ENCODE peak calls at places on chromosomes 7 and 10, in six cellular contexts. O is dorsolateral prefrontal cortex, S is PC-3, T is H1, N is aorta, H is fibroblast of lung. R is an unnamed sample.

GRCh38 chr7:21526007-21526406 is 16.8 kb upstream of the DNAH11 start:
- DNase-seq in T (no peak), H (peak), S (peak), N (no peak), O (no peak), R (no peak)

GRCh38 chr10:78199019-78199418 is 165.4 kb downstream of the RPS24 start:
- DNase-seq in N (no peak), O (no peak), S (no peak), H (no peak), T (no peak), R (no peak)

GRCh38 chr10:119371704-119372663 is 164.6 kb downstream of the GRK5 start:
- DNase-seq in O (no peak), T (no peak), H (no peak), S (no peak), N (no peak), R (no peak)

GRCh38 chr7:73974948-73975926 is 52.7 kb upstream of the ELN start:
- DNase-seq in N (peak), T (no peak), O (peak), H (no peak), S (no peak), R (no peak)

GRCh38 chr7:116886550-116887156 is 24.3 kb downstream of the CAPZA2 start:
- DNase-seq in O (no peak), N (no peak), S (no peak), T (no peak), H (no peak), R (no peak)

GRCh38 chr10:100618091-100618615 is 82.4 kb downstream of the HIF1AN start:
- DNase-seq in O (no peak), S (no peak), H (no peak), T (no peak), N (no peak), R (no peak)

GRCh38 chr10:62341419-62341818 is 32.8 kb upstream of the ZNF365 start:
- DNase-seq in T (no peak), H (peak), S (peak), O (no peak), N (no peak), R (no peak)

GRCh38 chr10:64873959-64874358 is 1352.8 kb downstream of the REEP3 start:
- DNase-seq in S (no peak), H (no peak), T (no peak), N (no peak), O (no peak), R (no peak)

GRCh38 chr7:98870807-98871491 is 1.1 kb upstream of the TMEM130 start:
- DNase-seq in T (peak), H (no peak), N (peak), S (no peak), O (no peak), R (no peak)

GRCh38 chr7:17554341-17555015 is 256.0 kb downstream of the AHR start:
- DNase-seq in S (no peak), T (no peak), H (no peak), O (no peak), N (no peak), R (no peak)

DNA sequence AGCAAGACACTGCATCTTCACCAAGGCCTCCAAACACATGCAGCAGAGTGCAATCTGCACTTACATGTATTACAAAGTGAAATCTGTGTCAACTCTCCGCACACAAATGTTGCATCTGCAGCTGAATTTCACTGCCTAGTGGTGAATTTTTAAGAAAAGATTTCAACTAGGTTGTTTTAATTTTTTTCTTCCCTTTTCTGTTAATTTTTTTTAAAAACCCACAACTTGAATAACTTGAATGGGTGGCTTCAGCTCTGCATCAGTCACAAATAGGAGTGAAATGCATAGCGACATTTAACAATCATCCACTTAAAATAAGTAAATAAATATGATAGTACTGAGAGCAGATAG is 5.9 kb downstream of the HOXA13 start:
- DNase-seq in N (no peak), S (peak), H (no peak), O (no peak), T (no peak), R (no peak)
- H3K27ac ChIP-seq in N (no peak), S (peak), H (no peak), O (no peak), T (no peak), R (no peak)

GRCh38 chr7:151342811-151343210 is 1.2 kb downstream of the NUB1 start:
- DNase-seq in S (no peak), O (no peak), T (peak), N (no peak), H (no peak), R (no peak)
- H3K27ac ChIP-seq in S (no peak), O (no peak), T (no peak), N (no peak), H (peak), R (no peak)

DNA sequence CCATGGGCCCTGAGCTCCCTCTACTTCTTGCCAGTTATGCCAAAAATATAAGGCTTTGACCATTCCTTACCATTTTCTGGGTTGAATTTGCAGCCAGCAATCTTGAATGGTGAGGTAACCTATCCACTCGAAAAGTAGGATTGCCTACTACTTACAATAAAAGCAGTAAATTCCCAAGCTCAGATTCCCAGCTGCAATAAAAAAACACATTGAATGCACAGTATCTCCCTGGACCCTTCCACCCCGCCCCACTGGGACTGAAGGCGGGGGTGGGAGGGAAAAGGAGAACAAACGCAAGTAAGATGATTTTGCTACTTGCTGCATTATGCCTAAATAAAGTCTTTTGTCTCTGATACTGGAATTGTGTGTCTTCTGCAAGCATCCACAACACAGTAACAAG is 301.9 kb downstream of the HGF start:
- DNase-seq in S (no peak), T (no peak), H (no peak), N (no peak), O (no peak), R (no peak)
- H3K27ac ChIP-seq in S (no peak), T (no peak), H (no peak), N (no peak), O (no peak), R (no peak)

GRCh38 chr7:129434846-129435318 is 650 bp downstream of the STRIP2 start:
- DNase-seq in T (no peak), O (no peak), N (peak), H (peak), S (no peak), R (no peak)

GRCh38 chr7:129435414-129435829 is 1.2 kb downstream of the STRIP2 start:
- DNase-seq in H (no peak), O (no peak), T (no peak), S (no peak), N (no peak), R (no peak)

GRCh38 chr7:129434172-129434845 is at the start of gene STRIP2:
- DNase-seq in N (peak), H (peak), T (peak), O (peak), S (peak), R (peak)

GRCh38 chr7:129431911-129432643 is 2.2 kb upstream of the STRIP2 start:
- DNase-seq in N (no peak), H (no peak), S (no peak), T (no peak), O (no peak), R (no peak)

DNA sequence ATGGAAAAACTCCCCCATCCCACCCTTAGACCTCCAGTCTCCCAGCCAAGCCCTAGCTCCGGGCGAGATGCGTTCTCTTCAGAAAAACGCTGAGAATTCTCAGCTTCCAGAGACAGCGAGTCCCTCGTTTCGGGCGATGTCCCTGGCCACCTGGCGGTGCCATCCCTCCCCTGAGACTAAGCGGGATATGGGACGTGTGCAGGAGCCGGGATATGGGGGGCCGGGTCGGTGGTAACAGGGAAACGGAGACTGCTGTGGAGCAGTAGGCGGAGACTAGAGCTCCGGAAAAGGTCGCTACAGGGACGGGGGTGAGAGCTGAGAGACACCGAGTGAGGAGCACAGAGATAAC is 435 bp upstream of the STRIP2 start:
- DNase-seq in T (no peak), N (no peak), S (peak), O (no peak), H (no peak), R (no peak)
- H3K27ac ChIP-seq in T (peak), N (no peak), S (no peak), O (no peak), H (peak), R (peak)

GRCh38 chr10:91188889-91189288 is 31.6 kb upstream of the PCGF5 start:
- DNase-seq in O (no peak), T (no peak), H (no peak), N (no peak), S (no peak), R (no peak)
- H3K27ac ChIP-seq in O (no peak), T (no peak), H (no peak), N (peak), S (no peak), R (peak)

GRCh38 chr7:112110175-112110574 is 96.0 kb downstream of the DOCK4 start:
- DNase-seq in H (no peak), S (no peak), N (no peak), O (no peak), T (no peak), R (no peak)
- H3K27ac ChIP-seq in H (no peak), S (no peak), N (no peak), O (peak), T (no peak), R (peak)

GRCh38 chr7:89001306-89001705 is 205.8 kb upstream of the TEX47 start:
- DNase-seq in H (no peak), T (no peak), S (no peak), N (no peak), O (no peak), R (no peak)

GRCh38 chr7:89003619-89003956 is 208.1 kb upstream of the TEX47 start:
- DNase-seq in O (no peak), N (no peak), T (no peak), H (no peak), S (no peak), R (no peak)

DNA sequence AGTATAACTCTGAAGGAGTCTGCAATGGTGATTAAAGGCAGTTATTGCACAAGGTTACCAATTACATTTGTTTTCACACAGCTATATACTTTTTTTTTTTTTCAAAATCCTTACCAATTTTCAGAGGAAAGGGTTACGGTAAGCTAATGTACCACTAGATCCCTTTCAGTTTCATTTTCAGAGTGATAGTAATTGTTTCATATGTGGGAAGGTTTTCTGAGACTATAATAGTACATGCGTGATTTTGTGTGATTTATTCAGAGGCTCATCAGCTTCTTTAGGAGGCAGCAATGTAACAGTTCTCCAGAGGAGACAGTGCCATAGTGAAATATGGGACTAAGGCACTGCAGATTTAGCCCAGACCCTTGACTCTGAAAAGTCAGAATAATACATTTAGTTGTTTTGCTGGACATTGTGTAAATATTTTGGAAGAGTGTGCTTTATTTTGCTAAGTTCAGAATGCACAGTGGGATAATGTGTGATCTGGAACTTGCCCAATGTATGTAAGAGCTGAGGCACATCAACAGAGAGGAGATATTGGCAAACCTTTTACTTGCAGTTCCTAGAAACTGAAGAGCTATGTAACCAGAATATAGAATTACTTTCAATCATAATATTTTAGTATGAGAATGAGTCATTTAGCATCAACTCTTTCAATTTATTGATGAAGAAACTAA is 207.5 kb upstream of the TEX47 start:
- DNase-seq in S (no peak), H (no peak), O (no peak), T (no peak), N (no peak), R (no peak)
- H3K27ac ChIP-seq in S (no peak), H (no peak), O (no peak), T (no peak), N (no peak), R (no peak)

DNA sequence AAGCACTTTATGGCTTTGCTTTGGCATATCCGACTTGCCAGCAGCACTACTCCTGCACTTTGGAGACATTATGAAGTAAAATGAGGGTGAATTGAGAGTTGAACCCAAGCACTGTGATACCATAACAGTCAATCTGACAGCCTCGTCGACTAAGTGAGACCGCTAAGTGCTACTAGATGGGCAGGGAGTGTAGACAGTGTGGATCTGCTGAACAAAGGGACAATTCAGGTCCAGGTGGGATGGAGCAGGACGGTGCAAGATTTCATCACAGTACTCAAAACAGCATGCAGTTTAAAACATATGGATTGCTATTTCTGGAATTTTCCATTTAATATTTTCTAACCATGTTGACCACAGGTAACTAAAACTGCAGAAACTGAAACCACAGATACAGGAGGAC is 20.8 kb upstream of the PRTFDC1 start:
- DNase-seq in O (no peak), S (no peak), H (no peak), T (no peak), N (no peak), R (no peak)
- H3K27ac ChIP-seq in O (no peak), S (no peak), H (no peak), T (no peak), N (no peak), R (no peak)

GRCh38 chr10:19588608-19589007 is 227.6 kb upstream of the PLXDC2 start:
- DNase-seq in S (no peak), N (no peak), H (no peak), T (no peak), O (no peak), R (no peak)

DNA sequence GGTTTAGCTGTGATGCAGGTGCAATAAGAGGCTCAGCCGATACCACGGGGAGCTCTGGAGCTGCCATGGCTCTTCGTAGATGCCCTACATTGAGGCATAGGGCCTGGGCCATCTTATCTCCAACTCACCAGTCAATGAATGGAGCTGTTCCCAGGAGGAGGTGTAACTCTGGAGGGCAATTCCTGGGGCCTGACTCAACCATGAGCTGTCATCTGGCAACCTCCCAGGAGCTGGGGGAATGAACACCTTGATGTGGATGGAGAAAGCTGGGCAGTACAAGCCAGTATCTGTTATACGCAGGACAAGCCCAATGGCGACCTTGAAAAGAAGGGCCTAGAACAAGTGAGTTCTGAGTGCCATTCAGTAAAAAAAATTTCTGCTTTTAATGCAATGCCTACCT is 224.0 kb upstream of the PLXDC2 start:
- DNase-seq in S (peak), H (no peak), O (no peak), N (no peak), T (no peak), R (no peak)
- H3K27ac ChIP-seq in S (no peak), H (no peak), O (no peak), N (no peak), T (no peak), R (no peak)

DNA sequence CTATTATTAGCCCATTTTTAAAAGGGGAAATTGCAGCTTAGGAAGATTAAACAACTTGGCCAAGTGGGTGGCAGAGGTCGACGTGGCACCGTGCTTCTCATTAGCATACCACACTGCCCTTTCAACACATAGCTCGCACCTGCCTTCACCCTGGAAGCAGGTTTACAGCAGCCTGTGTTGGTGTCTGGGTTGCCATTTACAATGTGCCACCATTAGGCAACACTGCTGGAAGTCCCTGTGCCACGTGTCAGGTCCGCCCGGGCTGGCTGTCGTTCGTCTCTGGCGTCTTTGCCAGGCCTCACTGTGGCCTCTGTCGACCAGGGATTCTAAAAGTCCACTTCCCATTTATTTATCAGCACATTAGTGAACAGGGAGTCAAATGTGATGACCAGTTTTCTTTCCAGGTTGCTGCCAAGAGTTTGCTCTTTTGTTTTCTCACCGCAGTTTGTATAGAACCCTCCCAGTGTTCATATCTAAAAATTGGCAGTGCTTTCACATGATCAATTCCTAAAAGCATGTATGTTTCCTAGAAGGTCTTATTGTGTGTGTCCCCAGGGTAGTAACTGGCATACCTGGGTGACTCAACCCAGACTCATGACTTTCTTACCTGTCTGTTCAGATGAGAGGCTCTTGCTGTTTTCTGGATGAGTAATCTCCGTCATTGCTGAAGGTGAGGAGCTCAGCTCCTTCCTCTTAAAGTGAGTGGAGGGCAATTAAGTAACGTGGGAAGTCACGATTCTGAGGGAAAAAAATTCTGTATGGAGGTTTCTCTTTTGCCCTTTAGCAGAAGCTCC is 9.2 kb downstream of the INSIG1 start:
- DNase-seq in T (no peak), H (no peak), N (no peak), O (no peak), S (peak), R (no peak)
- H3K27ac ChIP-seq in T (no peak), H (no peak), N (no peak), O (peak), S (peak), R (peak)

R was measured in substantia nigra.